ENCODE peak calls at places on chromosome 7, in four cellular contexts. H, S, U and P are unnamed samples.

GRCh38 chr7:94444808-94445207 is 50.1 kb downstream of the COL1A2 start:
- DNase-seq in H (no peak), S (no peak), U (no peak), P (no peak)

GRCh38 chr7:143214789-143215679 is 6.8 kb upstream of the TAS2R40 start:
- DNase-seq in H (peak; percentile 82), S (no peak), U (peak; percentile 79), P (peak; percentile 88)

GRCh38 chr7:55210716-55211115 is 154.4 kb upstream of the LANCL2 start:
- DNase-seq in H (no peak), S (no peak), U (no peak), P (no peak)

GRCh38 chr7:36514289-36515243 is 124.9 kb downstream of the ANLN start:
- DNase-seq in H (no peak), S (no peak), U (no peak), P (no peak)

GRCh38 chr7:121169469-121169868 is 159.3 kb upstream of the WNT16 start:
- DNase-seq in H (no peak), S (no peak), U (no peak), P (no peak)

GRCh38 chr7:44678096-44678467 is 70.6 kb upstream of the ZMIZ2 start:
- DNase-seq in H (no peak), S (peak; percentile 29), U (no peak), P (no peak)

GRCh38 chr7:141674201-141674671 is 27.7 kb downstream of the DENND11 start:
- DNase-seq in H (no peak), S (no peak), U (no peak), P (no peak)

GRCh38 chr7:153415632-153416031 is 636.6 kb upstream of the DPP6 start:
- DNase-seq in H (no peak), S (no peak), U (no peak), P (no peak)

GRCh38 chr7:41987-42386 is 150.4 kb upstream of the FAM20C start:
- DNase-seq in H (no peak), S (no peak), U (no peak), P (no peak)

GRCh38 chr7:108000875-108001758 is 1.8 kb downstream of the LAMB1 start:
- DNase-seq in H (peak; percentile 47), S (peak; percentile 66), U (peak; percentile 61), P (no peak)

GRCh38 chr7:80721880-80722595 is 83.6 kb downstream of the CD36 start:
- DNase-seq in H (peak; percentile 77), S (no peak), U (no peak), P (no peak)

GRCh38 chr7:25168145-25168544 is 43.1 kb upstream of the CYCS start:
- DNase-seq in H (no peak), S (no peak), U (no peak), P (no peak)

GRCh38 chr7:98399462-98399861 is 1.4 kb downstream of the BAIAP2L1 start:
- DNase-seq in H (no peak), S (no peak), U (no peak), P (no peak)

GRCh38 chr7:23246540-23246939 is at the start of gene GPNMB:
- DNase-seq in H (no peak), S (peak; percentile 86), U (no peak), P (no peak)

GRCh38 chr7:146172112-146172511 is 55.5 kb downstream of the CNTNAP2 start:
- DNase-seq in H (no peak), S (no peak), U (peak; percentile 5), P (no peak)

GRCh38 chr7:16926283-16926682 is 44.5 kb upstream of the AGR3 start:
- DNase-seq in H (no peak), S (no peak), U (no peak), P (no peak)

GRCh38 chr7:16847381-16847860 is 34.4 kb downstream of the AGR3 start:
- DNase-seq in H (peak; percentile 74), S (no peak), U (peak; percentile 91), P (no peak)

GRCh38 chr7:92177362-92177761 is 1.6 kb downstream of the LRRD1 start:
- DNase-seq in H (no peak), S (no peak), U (no peak), P (no peak)

GRCh38 chr7:104963378-104963990 is 50.5 kb upstream of the KMT2E start:
- DNase-seq in H (no peak), S (no peak), U (no peak), P (no peak)

GRCh38 chr7:112361154-112361553 is 89.1 kb upstream of the IFRD1 start:
- DNase-seq in H (no peak), S (no peak), U (no peak), P (no peak)

GRCh38 chr7:50957427-50957826 is 174.7 kb upstream of the GRB10 start:
- DNase-seq in H (no peak), S (no peak), U (peak; percentile 24), P (no peak)

GRCh38 chr7:1944619-1945210 is 274.6 kb downstream of the ELFN1 start:
- DNase-seq in H (no peak), S (no peak), U (no peak), P (no peak)

GRCh38 chr7:1943326-1943725 is 273.2 kb downstream of the ELFN1 start:
- DNase-seq in H (no peak), S (no peak), U (no peak), P (no peak)

GRCh38 chr7:1945558-1945957 is 275.5 kb downstream of the ELFN1 start:
- DNase-seq in H (no peak), S (no peak), U (no peak), P (no peak)

GRCh38 chr7:1942704-1943294 is 272.7 kb downstream of the ELFN1 start:
- DNase-seq in H (no peak), S (no peak), U (no peak), P (no peak)

GRCh38 chr7:1943933-1944618 is 274.0 kb downstream of the ELFN1 start:
- DNase-seq in H (no peak), S (no peak), U (no peak), P (peak; percentile 70)
- H3K4me1 ChIP-seq in H (no peaks in the 10 kb centered on the region), S (peaks cover 2% of the 10 kb centered on the region), U (no peaks in the 10 kb centered on the region), P (peaks cover 29% of the 10 kb centered on the region)

GRCh38 chr7:4871930-4872675 is 10.3 kb upstream of the PAPOLB start:
- DNase-seq in H (no peak), S (no peak), U (no peak), P (no peak)

GRCh38 chr7:4873071-4873944 is 10.2 kb downstream of the RADIL start:
- DNase-seq in H (no peak), S (no peak), U (no peak), P (no peak)

GRCh38 chr7:4875391-4875790 is 8.1 kb downstream of the RADIL start:
- DNase-seq in H (no peak), S (no peak), U (no peak), P (no peak)

GRCh38 chr7:4868493-4868892 is 6.7 kb upstream of the PAPOLB start:
- DNase-seq in H (no peak), S (no peak), U (no peak), P (no peak)

DNA sequence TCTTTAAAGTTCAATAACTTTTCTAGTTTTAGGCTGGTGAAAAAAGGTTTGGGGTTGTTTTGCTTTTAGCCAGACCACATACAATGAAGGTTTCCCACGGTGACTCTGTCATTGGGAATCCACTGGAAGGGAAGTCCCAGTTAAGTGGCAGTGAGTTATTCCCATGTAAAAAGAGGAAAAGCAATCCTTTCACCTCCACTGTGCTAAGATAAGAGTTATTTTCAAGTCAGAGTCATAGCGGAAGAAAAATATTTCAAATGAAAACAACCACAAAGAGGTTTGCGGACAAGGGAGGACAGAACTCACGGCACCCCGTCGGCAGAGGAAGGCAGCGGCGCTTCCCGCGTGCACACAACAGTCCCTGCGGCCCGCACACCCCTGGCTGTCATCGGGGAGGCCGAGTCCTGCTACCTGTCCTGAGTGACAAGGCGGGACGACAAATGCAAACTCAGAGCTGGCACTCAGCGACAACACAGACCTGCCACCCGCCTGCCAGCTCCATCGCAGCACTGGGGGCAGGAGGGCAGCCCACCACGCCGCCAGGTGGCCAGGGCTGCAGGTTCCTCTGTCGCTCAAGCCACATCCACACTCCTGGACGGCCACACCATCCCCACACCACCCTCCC is 9.3 kb upstream of the PAPOLB start:
- DNase-seq in H (no peak), S (no peak), U (no peak), P (no peak)
- H3K4me1 ChIP-seq in H (no peaks in the 10 kb centered on the region), S (no peaks in the 10 kb centered on the region), U (no peaks in the 10 kb centered on the region), P (no peaks in the 10 kb centered on the region)

GRCh38 chr7:101858437-101859385 is 41.3 kb downstream of the CUX1 start:
- DNase-seq in H (no peak), S (no peak), U (no peak), P (no peak)

GRCh38 chr7:101857358-101857794 is 40.0 kb downstream of the CUX1 start:
- DNase-seq in H (no peak), S (no peak), U (no peak), P (no peak)

GRCh38 chr7:101861223-101861775 is 43.9 kb downstream of the CUX1 start:
- DNase-seq in H (no peak), S (no peak), U (no peak), P (no peak)

GRCh38 chr7:101860316-101861222 is 43.1 kb downstream of the CUX1 start:
- DNase-seq in H (no peak), S (no peak), U (no peak), P (no peak)

DNA sequence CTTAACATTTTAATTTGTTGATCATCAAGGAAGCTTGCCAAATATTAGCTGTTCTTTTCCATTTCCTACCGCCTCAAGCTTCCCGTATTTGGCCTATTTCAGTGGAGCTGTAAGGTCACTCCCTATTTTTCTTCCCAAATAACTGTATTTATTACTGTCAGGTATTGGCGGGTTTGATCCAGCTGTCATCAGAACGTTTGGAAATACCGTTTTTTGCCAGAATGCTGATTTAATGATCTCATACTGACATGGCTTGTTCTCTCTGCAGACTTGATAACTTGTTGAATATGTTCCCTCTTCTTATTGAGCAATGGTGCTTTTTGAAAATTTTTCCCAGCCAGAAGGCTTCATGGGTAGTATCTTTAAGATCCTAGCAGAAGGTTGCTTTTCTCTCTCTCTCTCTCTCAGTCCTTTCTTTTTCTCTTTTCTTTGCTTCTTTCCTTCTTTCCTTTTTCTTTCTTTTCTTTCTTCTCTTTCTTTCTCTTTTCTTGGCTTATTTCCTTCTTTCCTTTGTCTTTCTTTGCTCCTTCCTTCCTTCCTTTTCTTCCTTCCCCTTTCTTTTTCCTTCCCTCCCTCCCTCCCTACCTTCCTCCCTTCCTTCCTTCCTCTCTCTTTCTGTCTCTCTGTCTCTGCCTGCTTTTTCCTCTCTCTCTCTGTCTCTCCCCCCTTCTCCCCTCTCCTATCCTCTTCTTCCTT is 42.1 kb downstream of the CUX1 start:
- DNase-seq in H (no peak), S (no peak), U (no peak), P (no peak)
- H3K4me1 ChIP-seq in H (peaks cover 72% of the 10 kb centered on the region), S (peaks cover 23% of the 10 kb centered on the region), U (peaks cover 16% of the 10 kb centered on the region), P (peaks cover 21% of the 10 kb centered on the region)

GRCh38 chr7:130996205-130996840 is 262.3 kb upstream of the KLF14 start:
- DNase-seq in H (no peak), S (no peak), U (no peak), P (no peak)
- H3K4me1 ChIP-seq in H (peaks cover 61% of the 10 kb centered on the region), S (peaks cover 85% of the 10 kb centered on the region), U (peaks cover 59% of the 10 kb centered on the region), P (peaks cover 96% of the 10 kb centered on the region)

DNA sequence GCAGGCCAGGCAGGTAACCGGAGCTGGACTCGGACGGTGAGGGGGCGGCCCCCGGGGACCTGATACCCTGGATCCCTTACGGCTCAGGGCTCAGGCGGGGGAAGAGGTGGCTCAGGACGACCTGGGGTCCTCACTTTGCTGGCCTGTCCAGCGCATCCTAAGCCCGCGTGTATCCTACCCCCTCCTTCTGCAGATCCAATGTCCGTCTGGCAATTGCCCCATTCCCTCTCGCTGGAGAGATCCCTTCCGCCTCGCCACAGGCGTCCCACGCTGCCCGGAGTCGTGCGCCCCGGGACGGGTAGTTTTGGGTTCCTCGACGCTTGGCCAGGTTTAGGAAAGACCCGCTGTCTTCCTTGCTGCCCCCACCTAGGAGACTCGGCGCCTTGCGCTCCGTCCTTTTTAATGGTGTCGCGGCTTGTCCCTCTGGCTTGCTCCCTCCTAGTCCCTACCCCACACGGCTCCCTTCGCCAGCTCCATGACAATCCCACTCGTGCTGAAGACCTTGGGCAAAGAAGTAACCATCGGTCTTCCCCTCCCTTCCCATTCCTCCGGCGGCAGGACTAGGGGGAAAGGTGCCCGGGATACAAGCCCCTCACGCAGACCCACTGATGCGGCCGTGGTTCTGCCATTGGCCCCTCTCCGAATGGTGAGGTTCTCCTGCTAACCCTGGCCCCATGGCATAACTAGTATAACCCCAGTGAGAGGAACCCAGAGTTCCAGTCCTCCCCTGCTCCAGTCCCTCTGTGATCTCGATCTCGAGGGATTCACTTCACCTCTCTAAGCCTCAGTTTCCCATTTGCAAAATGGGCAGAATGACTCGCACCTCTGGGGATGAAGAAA is 170.3 kb downstream of the UBE2H start:
- DNase-seq in H (no peak), S (no peak), U (no peak), P (no peak)
- H3K4me1 ChIP-seq in H (peaks cover 12% of the 10 kb centered on the region), S (peaks cover 73% of the 10 kb centered on the region), U (peaks cover 12% of the 10 kb centered on the region), P (peaks cover 72% of the 10 kb centered on the region)